ENCODE peak calls at places on chromosomes 11 and 22, in four cellular contexts. S, Q, G and B are unnamed samples.

GRCh38 chr11:117717485-117718314 is 79.3 kb downstream of the DSCAML1 start:
- DNase-seq in S (peak), Q (peak), G (no peak), B (no peak)

GRCh38 chr11:134543144-134544044 is 131.4 kb upstream of the B3GAT1 start:
- DNase-seq in S (no peak), Q (peak), G (no peak), B (peak)

GRCh38 chr11:58629857-58630256 is 7.4 kb downstream of the CNTF start:
- DNase-seq in S (peak), Q (no peak), G (no peak), B (no peak)

GRCh38 chr11:12599408-12600143 is 74.6 kb upstream of the TEAD1 start:
- DNase-seq in S (peak), Q (no peak), G (no peak), B (no peak)

GRCh38 chr11:84890706-84891105 is 736.4 kb downstream of the DLG2 start:
- DNase-seq in S (no peak), Q (no peak), G (no peak), B (no peak)

GRCh38 chr22:20396639-20397038 is 2.7 kb downstream of the ZNF74 start:
- DNase-seq in S (no peak), Q (peak), G (no peak), B (no peak)

GRCh38 chr11:13346470-13346869 is 68.9 kb downstream of the BMAL1 start:
- DNase-seq in S (no peak), Q (no peak), G (no peak), B (no peak)

GRCh38 chr11:95680169-95680929 is 109.2 kb downstream of the FAM76B start:
- DNase-seq in S (no peak), Q (no peak), G (no peak), B (no peak)

GRCh38 chr11:67452141-67452952 is at the start of gene GPR152:
- DNase-seq in S (peak), Q (no peak), G (peak), B (no peak)

GRCh38 chr11:10844364-10844763 is 13.5 kb downstream of the ZBED5 start:
- DNase-seq in S (no peak), Q (no peak), G (no peak), B (no peak)

GRCh38 chr22:40628354-40629042 is 8.0 kb downstream of the MRTFA start:
- DNase-seq in S (no peak), Q (no peak), G (no peak), B (no peak)

GRCh38 chr11:71454470-71455113 is 1.6 kb downstream of the NADSYN1 start:
- DNase-seq in S (peak), Q (peak), G (no peak), B (no peak)

GRCh38 chr11:45933131-45933821 is 10.8 kb downstream of the LARGE2 start:
- DNase-seq in S (peak), Q (no peak), G (no peak), B (no peak)

GRCh38 chr11:8760896-8761295 is 78.3 kb downstream of the RPL27A start:
- DNase-seq in S (no peak), Q (no peak), G (no peak), B (no peak)

GRCh38 chr11:57402188-57403066 is 12.0 kb upstream of the PRG2 start:
- DNase-seq in S (no peak), Q (no peak), G (no peak), B (no peak)

GRCh38 chr11:47611240-47611863 is 17.1 kb upstream of the C1QTNF4 start:
- DNase-seq in S (no peak), Q (no peak), G (no peak), B (no peak)

GRCh38 chr11:64144587-64145295 is 21.2 kb downstream of the MACROD1 start:
- DNase-seq in S (no peak), Q (no peak), G (no peak), B (no peak)

GRCh38 chr11:95926714-95927113 is 2.8 kb upstream of the MTMR2 start:
- DNase-seq in S (no peak), Q (no peak), G (no peak), B (no peak)

GRCh38 chr11:61331636-61332035 is 1.3 kb downstream of the DDB1 start:
- DNase-seq in S (no peak), Q (no peak), G (no peak), B (no peak)

GRCh38 chr11:77106321-77106720 is 3.7 kb downstream of the OMP start:
- DNase-seq in S (peak), Q (no peak), G (no peak), B (no peak)

GRCh38 chr22:48940988-48941902 is 886.4 kb downstream of the BRD1 start:
- DNase-seq in S (no peak), Q (peak), G (peak), B (peak)

GRCh38 chr11:86623041-86623621 is 49.3 kb downstream of the ME3 start:
- DNase-seq in S (no peak), Q (no peak), G (no peak), B (no peak)

GRCh38 chr11:82842019-82842418 is 58.2 kb downstream of the PRCP start:
- DNase-seq in S (no peak), Q (no peak), G (no peak), B (no peak)

GRCh38 chr11:65743928-65744698 is 23.5 kb upstream of the RNASEH2C start:
- DNase-seq in S (peak), Q (no peak), G (no peak), B (no peak)

GRCh38 chr11:16933756-16934603 is 80.2 kb downstream of the PLEKHA7 start:
- DNase-seq in S (peak), Q (no peak), G (no peak), B (peak)

GRCh38 chr11:10450451-10451398 is 4.3 kb upstream of the AMPD3 start:
- DNase-seq in S (peak), Q (peak), G (no peak), B (no peak)

GRCh38 chr22:17941501-17942406 is 82.6 kb downstream of the MICAL3 start:
- DNase-seq in S (no peak), Q (no peak), G (no peak), B (no peak)

GRCh38 chr11:69378303-69379141 is 84.6 kb downstream of the MYEOV start:
- DNase-seq in S (no peak), Q (no peak), G (peak), B (no peak)

GRCh38 chr11:19979519-19979845 is 180.8 kb downstream of the DBX1 start:
- DNase-seq in S (no peak), Q (no peak), G (no peak), B (no peak)

GRCh38 chr22:25402501-25403283 is 161.8 kb upstream of the GRK3 start:
- DNase-seq in S (peak), Q (no peak), G (no peak), B (no peak)

GRCh38 chr11:128235958-128236357 is 351.4 kb downstream of the ETS1 start:
- DNase-seq in S (peak), Q (no peak), G (no peak), B (no peak)

GRCh38 chr22:38713921-38714320 is 8.2 kb downstream of the GTPBP1 start:
- DNase-seq in S (no peak), Q (no peak), G (no peak), B (no peak)

GRCh38 chr22:23302171-23303002 is 122.1 kb downstream of the BCR start:
- DNase-seq in S (no peak), Q (no peak), G (peak), B (no peak)

GRCh38 chr11:76233196-76233921 is 27.1 kb upstream of the WNT11 start:
- DNase-seq in S (no peak), Q (no peak), G (no peak), B (no peak)

GRCh38 chr11:106627694-106628093 is 390.6 kb downstream of the GUCY1A2 start:
- DNase-seq in S (no peak), Q (no peak), G (no peak), B (no peak)

GRCh38 chr11:62108971-62109391 is 14.8 kb upstream of the INCENP start:
- DNase-seq in S (no peak), Q (no peak), G (no peak), B (no peak)

GRCh38 chr22:50620861-50621490 is 7.0 kb downstream of the ARSA start:
- DNase-seq in S (no peak), Q (no peak), G (no peak), B (no peak)

GRCh38 chr11:76184551-76184993 is 21.7 kb downstream of the WNT11 start:
- DNase-seq in S (no peak), Q (no peak), G (no peak), B (no peak)